ENCODE peak calls at places on chromosomes 4 and X, in ten cellular contexts. I is fibroblast of pulmonary artery; B is AG09319; T is NCI-H187; P is GM19239; X is Right ventricle myocardium inferior; F is fibroblast of lung; Y is aorta; K is activated naive CD8-positive, alpha-beta T cell treated with anti-CD3 and anti-CD28 coated beads, Interleukin-2, amount 50 U/mL, for 24 hours; L is AG04450. A is an unnamed sample.
A peak's percentile ranks its signal among the peaks of the same experiment; 100 is the strongest.

GRCh38 chr4:134126955-134127354 is 74.6 kb downstream of the PABPC4L start:
- DNase-seq in I (no peak), B (no peak), T (no peak), P (no peak), X (peak; percentile 21), F (no peak), Y (peak; percentile 51), K (no peak), L (no peak), A (no peak)

GRCh38 chr4:111494971-111495370 is 650.3 kb upstream of the FAM241A start:
- DNase-seq in I (peak; percentile 7), B (no peak), T (no peak), P (no peak), X (no peak), F (peak; percentile 79), Y (no peak), K (no peak), L (no peak), A (no peak)

GRCh38 chr4:127965803-127966175 is 583 bp downstream of the ABHD18 start:
- DNase-seq in I (peak; percentile 13), B (no peak), T (peak; percentile 37), P (peak; percentile 25), X (no peak), F (peak; percentile 21), Y (no peak), K (peak; percentile 72), L (no peak), A (peak; percentile 55)

GRCh38 chr4:121252224-121252806 is 88.2 kb upstream of the TNIP3 start:
- DNase-seq in I (peak; percentile 78), B (peak; percentile 36), T (peak; percentile 9), P (peak; percentile 38), X (peak; percentile 72), F (peak; percentile 49), Y (peak; percentile 76), K (peak; percentile 65), L (peak; percentile 50), A (peak; percentile 44)

GRCh38 chr4:139624441-139625130 is 41.0 kb upstream of the MGST2 start:
- DNase-seq in I (no peak), B (no peak), T (no peak), P (no peak), X (no peak), F (no peak), Y (no peak), K (no peak), L (no peak), A (no peak)

GRCh38 chr4:150884625-150885024 is 130.5 kb downstream of the LRBA start:
- DNase-seq in I (no peak), B (no peak), T (no peak), P (no peak), X (no peak), F (no peak), Y (no peak), K (no peak), L (no peak), A (no peak)

GRCh38 chr4:11268149-11268548 is 160.5 kb downstream of the HS3ST1 start:
- DNase-seq in I (no peak), B (no peak), T (no peak), P (no peak), X (no peak), F (no peak), Y (no peak), K (no peak), L (no peak), A (no peak)

GRCh38 chr4:10117424-10118354 is 1.1 kb upstream of the WDR1 start:
- DNase-seq in I (peak; percentile 50), B (no peak), T (no peak), P (no peak), X (no peak), F (peak; percentile 67), Y (no peak), K (peak; percentile 41), L (no peak), A (no peak)

GRCh38 chr4:32775049-32775448 is 2054.9 kb downstream of the PCDH7 start:
- DNase-seq in I (peak; percentile 48), B (no peak), T (no peak), P (no peak), X (no peak), F (peak; percentile 0), Y (no peak), K (no peak), L (no peak), A (no peak)

GRCh38 chr4:183807420-183808101 is 97.5 kb upstream of the STOX2 start:
- DNase-seq in I (no peak), B (no peak), T (no peak), P (no peak), X (no peak), F (no peak), Y (no peak), K (no peak), L (no peak), A (no peak)

GRCh38 chr4:41678086-41678485 is 70.4 kb downstream of the PHOX2B start:
- DNase-seq in I (no peak), B (no peak), T (no peak), P (no peak), X (no peak), F (peak; percentile 70), Y (no peak), K (no peak), L (no peak), A (no peak)

GRCh38 chr4:7486101-7486500 is 51.4 kb upstream of the PSAPL1 start:
- DNase-seq in I (no peak), B (no peak), T (no peak), P (no peak), X (peak; percentile 11), F (no peak), Y (no peak), K (no peak), L (no peak), A (no peak)

GRCh38 chrX:132401935-132402334 is 86.9 kb downstream of the MBNL3 start:
- DNase-seq in I (no peak), B (no peak), T (no peak), P (no peak), X (no peak), F (peak; percentile 65), Y (no peak), K (no peak), L (no peak), A (no peak)

GRCh38 chr4:7610841-7611240 is 176.1 kb upstream of the PSAPL1 start:
- DNase-seq in I (no peak), B (no peak), T (no peak), P (no peak), X (peak; percentile 5), F (no peak), Y (no peak), K (no peak), L (no peak), A (no peak)

GRCh38 chr4:61580721-61581377 is 380.7 kb downstream of the ADGRL3 start:
- DNase-seq in I (peak; percentile 10), B (no peak), T (no peak), P (no peak), X (no peak), F (peak; percentile 33), Y (no peak), K (no peak), L (no peak), A (no peak)

GRCh38 chr4:53490161-53490915 is 100.9 kb downstream of the LNX1 start:
- DNase-seq in I (peak; percentile 69), B (no peak), T (no peak), P (no peak), X (no peak), F (peak; percentile 54), Y (no peak), K (no peak), L (peak; percentile 33), A (no peak)

GRCh38 chrX:23803931-23804381 is 21.0 kb downstream of the SAT1 start:
- DNase-seq in I (peak; percentile 94), B (no peak), T (no peak), P (no peak), X (no peak), F (peak; percentile 81), Y (no peak), K (no peak), L (no peak), A (no peak)

GRCh38 chr4:17698116-17698515 is 83.3 kb downstream of the FAM184B start:
- DNase-seq in I (no peak), B (no peak), T (no peak), P (no peak), X (no peak), F (no peak), Y (no peak), K (no peak), L (no peak), A (no peak)

GRCh38 chr4:41209187-41209586 is 5.2 kb downstream of the APBB2 start:
- DNase-seq in I (no peak), B (no peak), T (no peak), P (no peak), X (no peak), F (peak; percentile 62), Y (no peak), K (no peak), L (no peak), A (no peak)

GRCh38 chrX:129736491-129736890 is 2.3 kb upstream of the XPNPEP2 start:
- DNase-seq in I (no peak), B (no peak), T (no peak), P (no peak), X (no peak), F (no peak), Y (no peak), K (no peak), L (no peak), A (no peak)